ENCODE peak calls at places on chromosomes 16 and 17, in five cellular contexts. S is heart right ventricle; Q is lower lobe of right lung; U is neural progenitor cell; N is CD8-positive, alpha-beta T cell. R is an unnamed sample.

GRCh38 chr17:41496803-41497484 is 7.2 kb upstream of the KRT36 start:
- DNase-seq in S (peak; percentile 61), Q (peak; percentile 90), U (peak; percentile 76), N (peak; percentile 69), R (no peak)

GRCh38 chr17:50549256-50549941 is 2.4 kb downstream of the SPATA20 start:
- DNase-seq in S (no peak), Q (no peak), U (no peak), N (no peak), R (no peak)

GRCh38 chr16:86306811-86307517 is 203.4 kb upstream of the FOXF1 start:
- DNase-seq in S (no peak), Q (no peak), U (no peak), N (no peak), R (no peak)

GRCh38 chr16:77238593-77238992 is 39.4 kb downstream of the SYCE1L start:
- DNase-seq in S (no peak), Q (no peak), U (no peak), N (no peak), R (no peak)

GRCh38 chr16:70746040-70746707 is 54.8 kb downstream of the VAC14 start:
- DNase-seq in S (peak; percentile 50), Q (peak; percentile 80), U (no peak), N (no peak), R (no peak)

GRCh38 chr17:57567278-57567677 is 177.8 kb downstream of the CCDC182 start:
- DNase-seq in S (peak; percentile 29), Q (no peak), U (no peak), N (no peak), R (no peak)

GRCh38 chr16:86761117-86761971 is 183.0 kb downstream of the FOXL1 start:
- DNase-seq in S (peak; percentile 62), Q (no peak), U (peak; percentile 81), N (peak; percentile 55), R (no peak)

GRCh38 chr17:40418428-40418706 is 671 bp upstream of the TOP2A start:
- DNase-seq in S (peak; percentile 28), Q (no peak), U (no peak), N (no peak), R (no peak)

GRCh38 chr17:2071421-2072281 is 16.7 kb downstream of the HIC1 start:
- DNase-seq in S (no peak), Q (peak; percentile 63), U (no peak), N (no peak), R (no peak)

GRCh38 chr16:14549789-14550153 is 80.3 kb downstream of the PARN start:
- DNase-seq in S (peak; percentile 41), Q (no peak), U (no peak), N (no peak), R (no peak)
- TF ChIP-seq CTCF in S (no peak), Q (no peak), U (no peak), N (no peak), R (no peak)

GRCh38 chr16:49932449-49932848 is 76.5 kb upstream of the ZNF423 start:
- DNase-seq in S (no peak), Q (no peak), U (no peak), N (no peak), R (no peak)
- TF ChIP-seq CTCF in S (no peak), Q (no peak), U (no peak), N (no peak), R (no peak)

GRCh38 chr17:30717290-30718098 is 107.0 kb downstream of the CRLF3 start:
- DNase-seq in S (no peak), Q (peak; percentile 9), U (no peak), N (no peak), R (no peak)
- TF ChIP-seq CTCF in S (no peak), Q (no peak), U (no peak), N (no peak), R (no peak)

DNA sequence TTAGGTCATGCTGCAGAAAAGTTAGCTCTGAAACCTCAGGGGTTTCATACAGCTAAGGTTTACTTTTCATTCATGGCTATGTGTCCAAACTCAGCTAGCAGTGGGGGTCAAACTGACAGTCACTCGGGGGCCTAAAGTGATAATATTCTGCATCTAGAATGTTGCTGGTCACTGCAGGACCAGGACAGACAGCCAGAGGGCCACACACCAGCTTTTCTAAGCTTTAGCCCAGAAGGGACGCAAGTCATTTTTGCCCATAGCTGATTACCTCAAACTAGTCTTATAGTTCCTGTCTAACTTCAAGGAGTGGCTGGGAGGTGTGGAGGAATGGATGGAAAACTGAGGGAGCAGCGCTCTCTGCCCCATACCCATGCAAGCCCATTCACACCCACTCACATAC is 163.0 kb upstream of the NLRP1 start:
- DNase-seq in S (no peak), Q (no peak), U (no peak), N (no peak), R (no peak)
- TF ChIP-seq CTCF in S (no peak), Q (no peak), U (peak; percentile 28), N (no peak), R (no peak)

R was measured in D721Med.